ENCODE peak calls at places on chromosomes 16 and 17, in ten cellular contexts. U, Q, C, W, R, P, E, S, Y and L are unnamed samples.
A peak's percentile ranks its signal among the peaks of the same experiment; 100 is the strongest.

GRCh38 chr17:43707184-43707583 is 45.5 kb upstream of the MEOX1 start:
- DNase-seq in U (no peak), Q (no peak), C (no peak), W (no peak), R (no peak), P (no peak), E (no peak), S (no peak), Y (no peak), L (no peak)

GRCh38 chr17:29633886-29634285 is 11.2 kb upstream of the CORO6 start:
- DNase-seq in U (no peak), Q (no peak), C (no peak), W (no peak), R (no peak), P (peak; percentile 43), E (no peak), S (no peak), Y (no peak), L (no peak)

GRCh38 chr16:8931864-8932263 is 31.8 kb downstream of the USP7 start:
- DNase-seq in U (no peak), Q (peak; percentile 40), C (peak; percentile 12), W (no peak), R (peak; percentile 65), P (peak; percentile 74), E (peak; percentile 56), S (no peak), Y (peak; percentile 78), L (no peak)

GRCh38 chr16:85935391-85935956 is 36.5 kb downstream of the IRF8 start:
- DNase-seq in U (no peak), Q (no peak), C (no peak), W (no peak), R (no peak), P (no peak), E (no peak), S (no peak), Y (no peak), L (no peak)

GRCh38 chr16:47667956-47668355 is 206.8 kb downstream of the PHKB start:
- DNase-seq in U (no peak), Q (no peak), C (no peak), W (no peak), R (no peak), P (no peak), E (no peak), S (no peak), Y (no peak), L (no peak)

GRCh38 chr17:58344791-58345157 is 7.2 kb downstream of the SUPT4H1 start:
- DNase-seq in U (no peak), Q (no peak), C (no peak), W (peak; percentile 41), R (no peak), P (no peak), E (no peak), S (no peak), Y (no peak), L (peak; percentile 19)

GRCh38 chr17:31275126-31275525 is 21.9 kb downstream of the OMG start:
- DNase-seq in U (no peak), Q (no peak), C (no peak), W (no peak), R (no peak), P (no peak), E (no peak), S (no peak), Y (no peak), L (no peak)

GRCh38 chr16:50814541-50814940 is 72.7 kb downstream of the CYLD start:
- DNase-seq in U (no peak), Q (no peak), C (no peak), W (no peak), R (no peak), P (no peak), E (no peak), S (no peak), Y (no peak), L (no peak)

GRCh38 chr17:77090476-77090875 is 50.3 kb upstream of the SEC14L1 start:
- DNase-seq in U (no peak), Q (no peak), C (no peak), W (no peak), R (no peak), P (no peak), E (no peak), S (no peak), Y (no peak), L (no peak)

GRCh38 chr17:3669548-3669947 is 936 bp downstream of the EMC6 start:
- DNase-seq in U (no peak), Q (no peak), C (no peak), W (no peak), R (no peak), P (no peak), E (no peak), S (no peak), Y (no peak), L (no peak)

GRCh38 chr16:12896562-12896961 is 4.8 kb upstream of the SHISA9 start:
- DNase-seq in U (no peak), Q (no peak), C (peak; percentile 17), W (no peak), R (no peak), P (peak; percentile 40), E (peak; percentile 50), S (peak; percentile 35), Y (no peak), L (no peak)

GRCh38 chr16:3950343-3951193 is 70.1 kb upstream of the CREBBP start:
- DNase-seq in U (peak; percentile 95), Q (peak; percentile 91), C (peak; percentile 96), W (peak; percentile 85), R (peak; percentile 93), P (peak; percentile 15), E (no peak), S (peak; percentile 58), Y (peak; percentile 61), L (no peak)

GRCh38 chr16:54050281-54051210 is 236.0 kb downstream of the IRX3 start:
- DNase-seq in U (no peak), Q (no peak), C (no peak), W (no peak), R (no peak), P (peak; percentile 23), E (peak; percentile 41), S (no peak), Y (no peak), L (peak; percentile 94)

GRCh38 chr17:36546418-36547093 is 1.8 kb downstream of the GGNBP2 start:
- DNase-seq in U (no peak), Q (no peak), C (no peak), W (no peak), R (no peak), P (no peak), E (no peak), S (no peak), Y (no peak), L (no peak)

GRCh38 chr16:75010427-75010826 is 11.6 kb downstream of the ZNRF1 start:
- DNase-seq in U (no peak), Q (no peak), C (no peak), W (no peak), R (no peak), P (no peak), E (no peak), S (no peak), Y (no peak), L (no peak)

GRCh38 chr16:50015631-50016030 is 9.4 kb upstream of the CNEP1R1 start:
- DNase-seq in U (no peak), Q (no peak), C (no peak), W (no peak), R (no peak), P (no peak), E (no peak), S (no peak), Y (no peak), L (no peak)

GRCh38 chr16:79973320-79973719 is 372.8 kb upstream of the MAF start:
- DNase-seq in U (no peak), Q (no peak), C (no peak), W (no peak), R (no peak), P (no peak), E (no peak), S (no peak), Y (no peak), L (no peak)

GRCh38 chr17:28252436-28252835 is 66.6 kb upstream of the TMEM97 start:
- DNase-seq in U (peak; percentile 29), Q (no peak), C (no peak), W (no peak), R (no peak), P (no peak), E (no peak), S (no peak), Y (no peak), L (no peak)

GRCh38 chr16:72044825-72045359 is 9.4 kb upstream of the HP start:
- DNase-seq in U (no peak), Q (no peak), C (no peak), W (no peak), R (no peak), P (no peak), E (no peak), S (no peak), Y (no peak), L (no peak)

GRCh38 chr17:82016061-82016874 is 6.4 kb downstream of the CENPX start:
- DNase-seq in U (no peak), Q (no peak), C (no peak), W (no peak), R (no peak), P (peak; percentile 71), E (no peak), S (no peak), Y (no peak), L (no peak)

GRCh38 chr17:68697850-68698313 is 96.7 kb upstream of the FAM20A start:
- DNase-seq in U (peak; percentile 85), Q (peak; percentile 28), C (peak; percentile 63), W (no peak), R (peak; percentile 65), P (no peak), E (no peak), S (no peak), Y (no peak), L (no peak)

GRCh38 chr17:7281953-7282751 is 634 bp downstream of the SLC2A4 start:
- DNase-seq in U (no peak), Q (no peak), C (no peak), W (peak; percentile 68), R (no peak), P (no peak), E (peak; percentile 64), S (no peak), Y (peak; percentile 55), L (no peak)

GRCh38 chr16:81888520-81889394 is 109.7 kb downstream of the PLCG2 start:
- DNase-seq in U (no peak), Q (no peak), C (no peak), W (no peak), R (no peak), P (no peak), E (no peak), S (no peak), Y (no peak), L (no peak)

GRCh38 chr16:85944572-85945423 is 45.8 kb downstream of the IRF8 start:
- DNase-seq in U (no peak), Q (no peak), C (no peak), W (no peak), R (no peak), P (no peak), E (no peak), S (no peak), Y (no peak), L (no peak)

GRCh38 chr16:49811630-49812334 is 44.1 kb downstream of the ZNF423 start:
- DNase-seq in U (peak; percentile 11), Q (no peak), C (no peak), W (no peak), R (no peak), P (peak; percentile 87), E (no peak), S (no peak), Y (no peak), L (no peak)